ENCODE peak calls at places on chromosome 4, in ten cellular contexts. One of them, this sample, is unnamed.

GRCh38 chr4:7335363-7336066 is 99.2 kb downstream of the PSAPL1 start:
- DNase-seq in tibial artery: no peak
- DNase-seq in CD4-positive, alpha-beta memory T cell: peak
- DNase-seq in breast epithelium: peak
- DNase-seq in dorsolateral prefrontal cortex: peak
- DNase-seq in CD8-positive, alpha-beta memory T cell: peak
- DNase-seq in body of pancreas: peak
- DNase-seq in upper lobe of left lung: peak
- DNase-seq in psoas muscle: peak
- DNase-seq in heart right ventricle: peak
- DNase-seq in this sample: peak

GRCh38 chr4:187565416-187565815 is 430.2 kb upstream of the ZFP42 start:
- DNase-seq in heart right ventricle: no peak
- DNase-seq in CD4-positive, alpha-beta memory T cell: no peak
- DNase-seq in upper lobe of left lung: no peak
- DNase-seq in psoas muscle: no peak
- DNase-seq in body of pancreas: no peak
- DNase-seq in breast epithelium: no peak
- DNase-seq in dorsolateral prefrontal cortex: no peak
- DNase-seq in tibial artery: no peak
- DNase-seq in CD8-positive, alpha-beta memory T cell: no peak
- DNase-seq in this sample: no peak

GRCh38 chr4:70670332-70671014 is 4.2 kb upstream of the JCHAIN start:
- DNase-seq in upper lobe of left lung: no peak
- DNase-seq in dorsolateral prefrontal cortex: no peak
- DNase-seq in heart right ventricle: no peak
- DNase-seq in psoas muscle: no peak
- DNase-seq in tibial artery: no peak
- DNase-seq in breast epithelium: no peak
- DNase-seq in CD4-positive, alpha-beta memory T cell: no peak
- DNase-seq in CD8-positive, alpha-beta memory T cell: no peak
- DNase-seq in body of pancreas: no peak
- DNase-seq in this sample: no peak

GRCh38 chr4:122687450-122688121 is 44.9 kb upstream of the BBS12 start:
- DNase-seq in body of pancreas: no peak
- DNase-seq in CD4-positive, alpha-beta memory T cell: no peak
- DNase-seq in psoas muscle: no peak
- DNase-seq in heart right ventricle: no peak
- DNase-seq in dorsolateral prefrontal cortex: no peak
- DNase-seq in CD8-positive, alpha-beta memory T cell: no peak
- DNase-seq in tibial artery: no peak
- DNase-seq in upper lobe of left lung: no peak
- DNase-seq in breast epithelium: no peak
- DNase-seq in this sample: no peak

GRCh38 chr4:183164963-183165362 is 65.9 kb downstream of the WWC2 start:
- DNase-seq in psoas muscle: no peak
- DNase-seq in breast epithelium: no peak
- DNase-seq in tibial artery: no peak
- DNase-seq in CD4-positive, alpha-beta memory T cell: no peak
- DNase-seq in body of pancreas: no peak
- DNase-seq in upper lobe of left lung: peak
- DNase-seq in dorsolateral prefrontal cortex: no peak
- DNase-seq in heart right ventricle: no peak
- DNase-seq in CD8-positive, alpha-beta memory T cell: no peak
- DNase-seq in this sample: no peak

GRCh38 chr4:100803751-100804150 is 285.9 kb upstream of the EMCN start:
- DNase-seq in body of pancreas: no peak
- DNase-seq in dorsolateral prefrontal cortex: no peak
- DNase-seq in CD8-positive, alpha-beta memory T cell: no peak
- DNase-seq in CD4-positive, alpha-beta memory T cell: no peak
- DNase-seq in breast epithelium: no peak
- DNase-seq in tibial artery: no peak
- DNase-seq in psoas muscle: no peak
- DNase-seq in heart right ventricle: no peak
- DNase-seq in upper lobe of left lung: no peak
- DNase-seq in this sample: no peak

GRCh38 chr4:141077611-141078225 is 55.6 kb downstream of the RNF150 start:
- DNase-seq in breast epithelium: no peak
- DNase-seq in psoas muscle: no peak
- DNase-seq in CD8-positive, alpha-beta memory T cell: no peak
- DNase-seq in dorsolateral prefrontal cortex: no peak
- DNase-seq in body of pancreas: no peak
- DNase-seq in upper lobe of left lung: no peak
- DNase-seq in CD4-positive, alpha-beta memory T cell: no peak
- DNase-seq in heart right ventricle: peak
- DNase-seq in tibial artery: no peak
- DNase-seq in this sample: no peak

GRCh38 chr4:80542747-80543146 is 207.2 kb downstream of the CFAP299 start:
- DNase-seq in CD8-positive, alpha-beta memory T cell: no peak
- DNase-seq in upper lobe of left lung: no peak
- DNase-seq in heart right ventricle: no peak
- DNase-seq in CD4-positive, alpha-beta memory T cell: no peak
- DNase-seq in tibial artery: no peak
- DNase-seq in dorsolateral prefrontal cortex: no peak
- DNase-seq in psoas muscle: no peak
- DNase-seq in body of pancreas: no peak
- DNase-seq in breast epithelium: no peak
- DNase-seq in this sample: no peak

GRCh38 chr4:4852591-4853362 is 6.7 kb upstream of the MSX1 start:
- DNase-seq in heart right ventricle: no peak
- DNase-seq in CD8-positive, alpha-beta memory T cell: no peak
- DNase-seq in body of pancreas: no peak
- DNase-seq in psoas muscle: peak
- DNase-seq in upper lobe of left lung: no peak
- DNase-seq in dorsolateral prefrontal cortex: peak
- DNase-seq in CD4-positive, alpha-beta memory T cell: no peak
- DNase-seq in tibial artery: peak
- DNase-seq in breast epithelium: no peak
- DNase-seq in this sample: peak

GRCh38 chr4:7831330-7831729 is 108.3 kb downstream of the AFAP1 start:
- DNase-seq in heart right ventricle: no peak
- DNase-seq in body of pancreas: no peak
- DNase-seq in CD8-positive, alpha-beta memory T cell: no peak
- DNase-seq in tibial artery: peak
- DNase-seq in CD4-positive, alpha-beta memory T cell: peak
- DNase-seq in breast epithelium: no peak
- DNase-seq in dorsolateral prefrontal cortex: no peak
- DNase-seq in psoas muscle: no peak
- DNase-seq in upper lobe of left lung: no peak
- DNase-seq in this sample: no peak

GRCh38 chr4:16516796-16517413 is 290.6 kb upstream of the TAPT1 start:
- DNase-seq in upper lobe of left lung: peak
- DNase-seq in body of pancreas: peak
- DNase-seq in breast epithelium: no peak
- DNase-seq in heart right ventricle: no peak
- DNase-seq in CD8-positive, alpha-beta memory T cell: no peak
- DNase-seq in dorsolateral prefrontal cortex: peak
- DNase-seq in tibial artery: peak
- DNase-seq in CD4-positive, alpha-beta memory T cell: no peak
- DNase-seq in psoas muscle: no peak
- DNase-seq in this sample: peak

GRCh38 chr4:109315818-109316217 is 13.4 kb upstream of the COL25A1 start:
- DNase-seq in psoas muscle: no peak
- DNase-seq in heart right ventricle: no peak
- DNase-seq in body of pancreas: no peak
- DNase-seq in CD4-positive, alpha-beta memory T cell: no peak
- DNase-seq in breast epithelium: no peak
- DNase-seq in upper lobe of left lung: no peak
- DNase-seq in tibial artery: no peak
- DNase-seq in dorsolateral prefrontal cortex: no peak
- DNase-seq in CD8-positive, alpha-beta memory T cell: no peak
- DNase-seq in this sample: no peak

GRCh38 chr4:109406337-109406931 is 27.2 kb upstream of the SEC24B start:
- DNase-seq in heart right ventricle: no peak
- DNase-seq in CD4-positive, alpha-beta memory T cell: peak
- DNase-seq in tibial artery: no peak
- DNase-seq in upper lobe of left lung: no peak
- DNase-seq in dorsolateral prefrontal cortex: no peak
- DNase-seq in breast epithelium: no peak
- DNase-seq in CD8-positive, alpha-beta memory T cell: no peak
- DNase-seq in body of pancreas: no peak
- DNase-seq in psoas muscle: no peak
- DNase-seq in this sample: peak

DNA sequence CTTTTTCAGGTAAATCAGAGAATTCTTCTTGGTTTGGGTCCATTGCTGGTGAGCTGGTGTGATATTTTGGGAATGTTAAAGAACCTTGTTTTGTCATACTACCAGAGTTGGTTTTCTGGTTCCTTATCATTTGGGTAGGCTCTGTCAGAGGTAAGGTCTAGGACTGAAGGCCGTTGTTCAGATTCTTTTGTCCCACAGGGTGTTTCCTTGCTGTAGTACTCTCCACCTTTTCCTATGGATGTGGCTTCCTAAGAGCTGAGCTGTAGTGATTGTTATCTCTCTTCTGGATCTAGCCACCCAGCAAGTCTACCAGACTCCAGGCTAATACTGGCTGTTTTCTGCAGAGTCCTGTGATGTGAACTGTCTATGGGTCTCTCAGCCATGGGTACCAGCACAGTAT is 367.5 kb upstream of the GATB start:
- DNase-seq in dorsolateral prefrontal cortex: no peak
- DNase-seq in CD4-positive, alpha-beta memory T cell: no peak
- DNase-seq in CD8-positive, alpha-beta memory T cell: no peak
- DNase-seq in tibial artery: no peak
- DNase-seq in upper lobe of left lung: no peak
- DNase-seq in heart right ventricle: no peak
- DNase-seq in breast epithelium: no peak
- DNase-seq in body of pancreas: no peak
- DNase-seq in psoas muscle: no peak
- DNase-seq in this sample: no peak
- H3K27ac ChIP-seq in dorsolateral prefrontal cortex: no peak
- H3K27ac ChIP-seq in CD4-positive, alpha-beta memory T cell: no peak
- H3K27ac ChIP-seq in CD8-positive, alpha-beta memory T cell: no peak
- H3K27ac ChIP-seq in tibial artery: no peak
- H3K27ac ChIP-seq in upper lobe of left lung: no peak
- H3K27ac ChIP-seq in heart right ventricle: no peak
- H3K27ac ChIP-seq in breast epithelium: no peak
- H3K27ac ChIP-seq in body of pancreas: no peak
- H3K27ac ChIP-seq in psoas muscle: no peak
- H3K27ac ChIP-seq in this sample: no peak

DNA sequence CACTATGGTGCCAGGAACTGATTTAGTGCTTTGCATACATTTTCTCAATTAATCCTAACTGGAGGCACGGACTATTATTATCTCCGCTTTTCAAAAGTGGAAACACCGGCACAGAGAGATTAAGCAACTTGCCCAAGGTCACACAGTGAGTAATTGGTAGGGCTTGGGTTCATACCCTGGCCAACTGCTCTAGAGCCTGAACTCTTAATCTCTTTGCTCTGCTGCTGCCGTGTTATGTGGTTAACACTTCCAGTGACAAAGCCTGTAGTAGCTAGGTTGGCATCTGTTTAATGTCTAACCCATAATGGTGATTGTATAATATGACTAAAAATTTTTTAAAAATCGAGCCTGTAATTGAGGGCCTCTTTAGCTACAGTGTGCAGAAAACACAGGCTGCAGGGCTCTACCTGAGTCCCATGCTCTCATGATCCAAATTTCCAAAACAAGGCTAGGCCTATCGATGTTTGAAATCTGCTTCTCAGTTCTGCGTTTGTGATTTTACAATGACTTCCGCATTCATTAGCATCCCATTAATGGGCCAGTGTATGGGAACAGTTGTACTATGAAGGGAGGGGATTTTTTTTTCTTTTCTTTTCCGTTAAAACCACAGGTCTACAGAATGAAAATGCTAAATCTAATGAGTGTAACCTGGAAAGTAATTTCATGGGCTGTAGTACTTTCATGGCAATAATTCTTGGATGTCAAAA is 219.3 kb upstream of the JADE1 start:
- DNase-seq in CD8-positive, alpha-beta memory T cell: no peak
- DNase-seq in dorsolateral prefrontal cortex: no peak
- DNase-seq in psoas muscle: no peak
- DNase-seq in tibial artery: no peak
- DNase-seq in CD4-positive, alpha-beta memory T cell: no peak
- DNase-seq in heart right ventricle: no peak
- DNase-seq in breast epithelium: no peak
- DNase-seq in upper lobe of left lung: no peak
- DNase-seq in body of pancreas: peak
- DNase-seq in this sample: no peak
- H3K27ac ChIP-seq in CD8-positive, alpha-beta memory T cell: no peak
- H3K27ac ChIP-seq in dorsolateral prefrontal cortex: no peak
- H3K27ac ChIP-seq in psoas muscle: peak
- H3K27ac ChIP-seq in tibial artery: no peak
- H3K27ac ChIP-seq in CD4-positive, alpha-beta memory T cell: no peak
- H3K27ac ChIP-seq in heart right ventricle: no peak
- H3K27ac ChIP-seq in breast epithelium: no peak
- H3K27ac ChIP-seq in upper lobe of left lung: no peak
- H3K27ac ChIP-seq in body of pancreas: peak
- H3K27ac ChIP-seq in this sample: no peak

GRCh38 chr4:46123872-46124755 is at the start of gene GABRG1:
- DNase-seq in heart right ventricle: no peak
- DNase-seq in CD4-positive, alpha-beta memory T cell: no peak
- DNase-seq in upper lobe of left lung: no peak
- DNase-seq in tibial artery: no peak
- DNase-seq in psoas muscle: no peak
- DNase-seq in dorsolateral prefrontal cortex: peak
- DNase-seq in breast epithelium: no peak
- DNase-seq in CD8-positive, alpha-beta memory T cell: no peak
- DNase-seq in body of pancreas: no peak
- DNase-seq in this sample: no peak

DNA sequence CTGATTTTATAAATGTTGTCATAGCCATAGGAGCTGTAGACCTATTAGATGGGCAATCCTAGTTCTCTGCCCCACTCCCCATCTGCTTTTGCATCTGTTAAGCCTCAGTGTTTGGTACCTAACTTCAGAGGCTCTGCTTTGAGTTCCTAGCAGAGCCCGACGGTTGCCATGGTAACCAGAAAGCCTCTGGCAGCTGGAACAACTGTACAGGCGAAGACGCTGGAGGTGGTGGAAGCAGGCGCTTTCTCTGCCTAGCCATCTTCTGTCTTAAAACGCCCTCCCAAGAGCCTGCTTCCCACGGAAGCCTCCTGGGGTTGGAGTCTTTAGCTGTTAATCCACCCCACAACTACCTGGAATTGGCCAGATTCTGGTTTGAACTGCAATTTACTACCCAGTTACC is 919 bp upstream of the GABRG1 start:
- DNase-seq in heart right ventricle: no peak
- DNase-seq in CD8-positive, alpha-beta memory T cell: no peak
- DNase-seq in tibial artery: no peak
- DNase-seq in breast epithelium: no peak
- DNase-seq in psoas muscle: no peak
- DNase-seq in upper lobe of left lung: no peak
- DNase-seq in body of pancreas: peak
- DNase-seq in CD4-positive, alpha-beta memory T cell: no peak
- DNase-seq in dorsolateral prefrontal cortex: peak
- DNase-seq in this sample: peak
- H3K27ac ChIP-seq in heart right ventricle: no peak
- H3K27ac ChIP-seq in CD8-positive, alpha-beta memory T cell: no peak
- H3K27ac ChIP-seq in tibial artery: no peak
- H3K27ac ChIP-seq in breast epithelium: no peak
- H3K27ac ChIP-seq in psoas muscle: no peak
- H3K27ac ChIP-seq in upper lobe of left lung: no peak
- H3K27ac ChIP-seq in body of pancreas: no peak
- H3K27ac ChIP-seq in CD4-positive, alpha-beta memory T cell: no peak
- H3K27ac ChIP-seq in dorsolateral prefrontal cortex: no peak
- H3K27ac ChIP-seq in this sample: no peak

DNA sequence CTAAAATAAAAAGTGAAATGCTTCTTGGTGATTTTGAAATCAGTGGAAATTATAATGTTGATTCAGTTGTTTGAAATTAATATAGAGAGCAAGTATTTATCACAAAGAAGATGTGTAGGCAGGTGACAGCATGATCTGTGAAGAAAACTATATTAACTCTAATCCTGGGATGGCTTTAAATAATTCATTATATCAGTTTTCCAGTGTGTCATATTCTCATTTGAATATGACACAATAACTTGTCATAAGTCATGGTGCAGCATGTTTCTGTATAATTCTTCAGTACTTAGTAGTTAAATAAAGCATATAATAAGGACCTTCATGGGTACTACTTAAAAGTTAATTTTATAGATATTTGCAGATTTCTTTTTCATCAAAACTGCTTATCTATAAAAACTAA is 573.6 kb downstream of the INPP4B start:
- DNase-seq in CD8-positive, alpha-beta memory T cell: no peak
- DNase-seq in CD4-positive, alpha-beta memory T cell: no peak
- DNase-seq in breast epithelium: no peak
- DNase-seq in psoas muscle: no peak
- DNase-seq in dorsolateral prefrontal cortex: no peak
- DNase-seq in upper lobe of left lung: no peak
- DNase-seq in tibial artery: no peak
- DNase-seq in heart right ventricle: no peak
- DNase-seq in body of pancreas: no peak
- DNase-seq in this sample: no peak
- H3K27ac ChIP-seq in CD8-positive, alpha-beta memory T cell: no peak
- H3K27ac ChIP-seq in CD4-positive, alpha-beta memory T cell: no peak
- H3K27ac ChIP-seq in breast epithelium: no peak
- H3K27ac ChIP-seq in psoas muscle: no peak
- H3K27ac ChIP-seq in dorsolateral prefrontal cortex: no peak
- H3K27ac ChIP-seq in upper lobe of left lung: no peak
- H3K27ac ChIP-seq in tibial artery: no peak
- H3K27ac ChIP-seq in heart right ventricle: no peak
- H3K27ac ChIP-seq in body of pancreas: no peak
- H3K27ac ChIP-seq in this sample: no peak

This sample was measured in testis.